ENCODE peak calls at places on chromosomes 2 and 18, in four cellular contexts. S is psoas muscle, K is hepatocyte, Y is GM10248. X is an unnamed sample.

GRCh38 chr2:228548230-228548629 is 366.7 kb upstream of the SPHKAP start:
- DNase-seq in K (no peak), S (no peak), Y (no peak), X (no peak)

GRCh38 chr2:54059504-54059903 is 55.9 kb upstream of the ACYP2 start:
- DNase-seq in K (no peak), Y (no peak), S (no peak), X (no peak)

GRCh38 chr2:201813996-201814845 is 7.9 kb downstream of the CDK15 start:
- DNase-seq in Y (no peak), S (no peak), K (peak), X (no peak)

GRCh38 chr18:79164696-79165095 is 95.5 kb downstream of the ATP9B start:
- DNase-seq in Y (no peak), K (no peak), S (no peak), X (no peak)

GRCh38 chr2:98748303-98749052 is 17.5 kb upstream of the MGAT4A start:
- DNase-seq in K (no peak), S (no peak), Y (no peak), X (no peak)

GRCh38 chr2:130798472-130799221 is 38.1 kb upstream of the ARHGEF4 start:
- DNase-seq in Y (no peak), S (no peak), K (peak), X (no peak)

GRCh38 chr2:174477772-174478171 is 9.1 kb downstream of the GPR155 start:
- DNase-seq in K (no peak), S (no peak), Y (no peak), X (no peak)

GRCh38 chr2:198309673-198310280 is 505.4 kb downstream of the PLCL1 start:
- DNase-seq in K (peak), Y (peak), S (no peak), X (peak)

GRCh38 chr2:25714740-25715139 is 41.4 kb upstream of the DTNB start:
- DNase-seq in S (no peak), Y (no peak), K (no peak), X (no peak)

GRCh38 chr18:63249781-63250180 is 69.8 kb downstream of the BCL2 start:
- DNase-seq in Y (no peak), K (no peak), S (no peak), X (no peak)

GRCh38 chr18:72673242-72673641 is 129.1 kb upstream of the CBLN2 start:
- DNase-seq in Y (no peak), S (no peak), K (no peak), X (no peak)

GRCh38 chr2:161207941-161208340 is 47.7 kb downstream of the TANK start:
- DNase-seq in S (no peak), K (no peak), Y (no peak), X (no peak)

GRCh38 chr2:62456721-62457539 is 49.1 kb downstream of the TMEM17 start:
- DNase-seq in S (peak), Y (peak), K (peak), X (peak)

GRCh38 chr2:235669269-235669831 is 175.5 kb downstream of the AGAP1 start:
- DNase-seq in S (peak), K (peak), Y (no peak), X (peak)

GRCh38 chr2:55236992-55237543 is 4.6 kb downstream of the RPS27A start:
- DNase-seq in K (no peak), S (no peak), Y (no peak), X (no peak)

GRCh38 chr18:22557160-22557941 is 139.6 kb upstream of the CTAGE1 start:
- DNase-seq in K (no peak), S (no peak), Y (no peak), X (no peak)

GRCh38 chr2:238515411-238515810 is 88.7 kb downstream of the ASB1 start:
- DNase-seq in S (no peak), K (no peak), Y (no peak), X (no peak)

GRCh38 chr18:45688834-45689233 is 35.1 kb upstream of the SLC14A1 start:
- DNase-seq in S (no peak), Y (peak), K (no peak), X (no peak)

GRCh38 chr2:186980787-186981550 is 132.0 kb upstream of the ZSWIM2 start:
- DNase-seq in Y (no peak), S (no peak), K (no peak), X (no peak)

GRCh38 chr2:117944816-117945215 is 69.1 kb downstream of the CCDC93 start:
- DNase-seq in Y (no peak), S (no peak), K (no peak), X (no peak)

GRCh38 chr2:6183231-6183630 is 491.0 kb downstream of the SOX11 start:
- DNase-seq in Y (no peak), K (no peak), S (no peak), X (no peak)

GRCh38 chr2:112138143-112139032 is at the start of gene FBLN7:
- DNase-seq in S (no peak), K (peak), Y (no peak), X (peak)

GRCh38 chr2:189799531-189799930 is 15.3 kb downstream of the PMS1 start:
- DNase-seq in Y (no peak), S (peak), K (no peak), X (no peak)

GRCh38 chr2:103132536-103133217 is 370.8 kb downstream of the TMEM182 start:
- DNase-seq in Y (no peak), K (no peak), S (no peak), X (no peak)

GRCh38 chr18:23862071-23862470 is 152.5 kb upstream of the TTC39C start:
- DNase-seq in S (no peak), Y (no peak), K (no peak), X (no peak)

GRCh38 chr2:172551266-172551665 is 4.6 kb upstream of the PDK1 start:
- DNase-seq in S (no peak), Y (no peak), K (no peak), X (no peak)

GRCh38 chr2:134372611-134373131 is 118.8 kb downstream of the MGAT5 start:
- DNase-seq in S (peak), K (peak), Y (no peak), X (no peak)

GRCh38 chr2:128736046-128736688 is 417.5 kb upstream of the HS6ST1 start:
- DNase-seq in Y (no peak), S (no peak), K (no peak), X (no peak)

GRCh38 chr2:232505805-232506360 is 14.3 kb upstream of the PRSS56 start:
- DNase-seq in K (no peak), Y (no peak), S (no peak), X (no peak)

GRCh38 chr2:95060446-95061118 is 35.1 kb downstream of the MAL start:
- DNase-seq in K (no peak), S (no peak), Y (no peak), X (no peak)

GRCh38 chr2:72713857-72714256 is 112.0 kb downstream of the EXOC6B start:
- DNase-seq in S (no peak), K (no peak), Y (no peak), X (no peak)

GRCh38 chr2:12732663-12733062 is 15.9 kb downstream of the TRIB2 start:
- DNase-seq in S (peak), K (no peak), Y (no peak), X (no peak)

GRCh38 chr2:156562136-156562535 is 126.0 kb downstream of the GPD2 start:
- DNase-seq in Y (no peak), K (no peak), S (no peak), X (no peak)

GRCh38 chr2:190587106-190587505 is 52.6 kb upstream of the NEMP2 start:
- DNase-seq in S (no peak), K (no peak), Y (no peak), X (no peak)

GRCh38 chr18:67583621-67584020 is 67.1 kb upstream of the DSEL start:
- DNase-seq in K (no peak), Y (no peak), S (no peak), X (no peak)

GRCh38 chr2:33034784-33035183 is 88.0 kb downstream of the LTBP1 start:
- DNase-seq in Y (no peak), S (no peak), K (no peak), X (no peak)
- TF ChIP-seq CTCF in Y (no peak), S (peak), K (peak), X (no peak)

GRCh38 chr2:27378096-27378808 is 2.3 kb downstream of the ZNF513 start:
- DNase-seq in Y (no peak), K (no peak), S (peak), X (no peak)
- TF ChIP-seq CTCF in Y (peak), K (peak), S (peak), X (no peak)

DNA sequence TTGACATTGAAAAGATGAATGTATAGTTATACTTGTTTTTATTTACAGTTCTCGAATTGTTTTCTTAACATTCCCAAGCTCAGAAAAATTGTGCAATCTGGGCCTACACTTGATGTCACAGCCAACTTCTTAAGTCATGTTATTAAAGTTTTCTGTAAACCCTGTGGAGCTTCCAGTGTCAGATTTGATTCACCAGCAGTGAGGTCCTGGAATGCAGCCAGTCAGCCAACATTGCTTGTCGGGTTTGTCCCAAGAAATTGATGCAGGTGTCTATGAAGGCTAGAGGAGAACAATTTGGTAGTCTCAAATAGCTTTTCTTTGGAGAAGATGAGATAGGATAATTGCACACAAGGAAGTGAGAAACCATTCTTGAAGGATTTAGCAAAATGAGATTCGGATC is 732.2 kb downstream of the DPP10 start:
- DNase-seq in S (no peak), Y (no peak), K (no peak), X (no peak)
- TF ChIP-seq CTCF in S (no peak), Y (no peak), K (no peak), X (no peak)

GRCh38 chr2:141109633-141110032 is 1021.2 kb downstream of the LRP1B start:
- DNase-seq in S (no peak), Y (no peak), K (peak), X (no peak)
- TF ChIP-seq CTCF in S (no peak), Y (peak), K (peak), X (peak)

GRCh38 chr2:39325966-39326365 is 82.2 kb upstream of the CDKL4 start:
- DNase-seq in K (no peak), S (no peak), Y (no peak), X (no peak)

GRCh38 chr2:39326644-39327043 is 82.9 kb upstream of the CDKL4 start:
- DNase-seq in S (no peak), K (no peak), Y (no peak), X (no peak)
- TF ChIP-seq CTCF in S (no peak), K (no peak), Y (no peak), X (no peak)

X was measured in progenitor cell of endocrine pancreas.